ENCODE peak calls at places on chromosomes 2 and 18, in four cellular contexts. F is A549, B is sigmoid colon, I is tibial nerve. P is an unnamed sample. For H3K4me1, the result is how much of the 10 kb centered on the place peaks cover.

GRCh38 chr2:238169021-238169707 is 10.4 kb downstream of the ERFE start:
- DNase-seq in F (peak), B (peak), I (peak), P (no peak)

GRCh38 chr2:118861242-118861641 is 13.8 kb upstream of the EN1 start:
- DNase-seq in F (no peak), B (no peak), I (no peak), P (no peak)

GRCh38 chr2:37645363-37645762 is 26.1 kb downstream of the CDC42EP3 start:
- DNase-seq in F (peak), B (no peak), I (no peak), P (no peak)

GRCh38 chr2:152347076-152347475 is 12.1 kb downstream of the FMNL2 start:
- DNase-seq in F (no peak), B (no peak), I (no peak), P (no peak)

GRCh38 chr2:13227543-13227942 is 510.8 kb downstream of the TRIB2 start:
- DNase-seq in F (no peak), B (no peak), I (no peak), P (no peak)

GRCh38 chr2:239396881-239397681 is 3.7 kb downstream of the HDAC4 start:
- DNase-seq in F (peak), B (peak), I (no peak), P (no peak)

GRCh38 chr2:48674933-48675332 is 57.3 kb downstream of the GTF2A1L start:
- DNase-seq in F (no peak), B (no peak), I (no peak), P (no peak)

GRCh38 chr18:64405161-64405560 is 256.3 kb upstream of the LINC00305 start:
- DNase-seq in F (no peak), B (no peak), I (no peak), P (no peak)

GRCh38 chr2:232006282-232006681 is 44.8 kb downstream of the DIS3L2 start:
- DNase-seq in F (no peak), B (no peak), I (no peak), P (no peak)

GRCh38 chr2:98598781-98599428 is 9.4 kb downstream of the COA5 start:
- DNase-seq in F (no peak), B (no peak), I (no peak), P (no peak)

GRCh38 chr2:226524381-226524843 is 275.2 kb downstream of the IRS1 start:
- DNase-seq in F (peak), B (no peak), I (peak), P (no peak)

GRCh38 chr2:53593891-53594585 is 173.6 kb upstream of the CHAC2 start:
- DNase-seq in F (no peak), B (no peak), I (no peak), P (no peak)

GRCh38 chr2:48204750-48205136 is 298.4 kb upstream of the FBXO11 start:
- DNase-seq in F (no peak), B (no peak), I (no peak), P (no peak)

GRCh38 chr2:130288467-130289403 is 54.0 kb upstream of the IMP4 start:
- DNase-seq in F (no peak), B (no peak), I (no peak), P (no peak)

GRCh38 chr2:233059797-233060499 is at the start of gene INPP5D:
- DNase-seq in F (no peak), B (peak), I (no peak), P (peak)

GRCh38 chr2:107091163-107091864 is 205.3 kb upstream of the ST6GAL2 start:
- DNase-seq in F (peak), B (no peak), I (no peak), P (no peak)

GRCh38 chr2:172859821-172860707 is 124.4 kb downstream of the RAPGEF4 start:
- DNase-seq in F (no peak), B (no peak), I (no peak), P (no peak)

GRCh38 chr2:174957049-174957448 is 48.1 kb downstream of the CHN1 start:
- DNase-seq in F (no peak), B (no peak), I (no peak), P (no peak)

GRCh38 chr2:234954551-234954992 is 2.8 kb downstream of the SH3BP4 start:
- DNase-seq in F (no peak), B (peak), I (no peak), P (no peak)

GRCh38 chr2:25349397-25349796 is 7.7 kb upstream of the DNMT3A start:
- DNase-seq in F (no peak), B (no peak), I (no peak), P (no peak)

GRCh38 chr18:62881509-62882016 is 166.2 kb downstream of the PHLPP1 start:
- DNase-seq in F (peak), B (no peak), I (peak), P (no peak)

GRCh38 chr2:29329899-29330298 is 214.7 kb downstream of the CLIP4 start:
- DNase-seq in F (no peak), B (no peak), I (no peak), P (no peak)

GRCh38 chr2:217797661-217798069 is 205.1 kb downstream of the TNS1 start:
- DNase-seq in F (no peak), B (peak), I (peak), P (peak)

GRCh38 chr18:76275913-76276312 is 219.1 kb downstream of the ZNF516 start:
- DNase-seq in F (no peak), B (no peak), I (no peak), P (no peak)

GRCh38 chr18:73476021-73476420 is 608.2 kb upstream of the NETO1 start:
- DNase-seq in F (no peak), B (no peak), I (no peak), P (no peak)

GRCh38 chr2:4780679-4781078 is 911.5 kb upstream of the SOX11 start:
- DNase-seq in F (no peak), B (no peak), I (no peak), P (no peak)

GRCh38 chr2:9174771-9175441 is 31.7 kb upstream of the ASAP2 start:
- DNase-seq in F (no peak), B (no peak), I (no peak), P (no peak)

GRCh38 chr2:9184319-9184807 is 22.2 kb upstream of the ASAP2 start:
- DNase-seq in F (no peak), B (no peak), I (no peak), P (peak)

GRCh38 chr2:9178110-9178904 is 28.3 kb upstream of the ASAP2 start:
- DNase-seq in F (no peak), B (no peak), I (no peak), P (no peak)

GRCh38 chr2:9178905-9179571 is 27.6 kb upstream of the ASAP2 start:
- DNase-seq in F (peak), B (peak), I (peak), P (peak)

GRCh38 chr2:9179572-9180201 is 26.9 kb upstream of the ASAP2 start:
- DNase-seq in F (peak), B (peak), I (no peak), P (no peak)
- H3K4me1 ChIP-seq in F (under half), B (under half), I (under half), P (under half)

DNA sequence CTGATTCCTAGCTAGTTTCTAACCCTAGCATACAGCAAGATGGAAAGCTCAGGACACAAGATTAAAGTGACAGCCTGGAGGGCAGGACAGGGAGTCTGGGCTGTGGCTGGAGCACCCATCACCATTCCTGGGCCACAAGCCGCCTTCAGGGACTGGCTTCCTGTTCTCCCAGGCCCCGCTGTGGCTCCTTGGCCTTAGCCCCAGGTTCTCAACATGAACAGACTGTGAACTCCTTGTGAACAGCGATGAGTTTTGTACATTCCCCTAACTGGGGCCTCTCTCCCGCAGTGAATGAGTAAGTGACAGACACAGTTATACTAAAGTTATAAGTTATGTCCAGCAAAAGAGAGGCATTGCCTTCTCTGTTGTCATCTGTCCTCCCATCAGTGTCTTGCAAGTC is 35.9 kb upstream of the SLC14A1 start:
- DNase-seq in F (no peak), B (no peak), I (no peak), P (no peak)
- TF ChIP-seq EP300 in F (no peak), B (no peak), I (no peak), P (no peak)

GRCh38 chr2:171319164-171319810 is 114.5 kb downstream of the METTL8 start:
- DNase-seq in F (no peak), B (no peak), I (no peak), P (no peak)

GRCh38 chr2:171318463-171318934 is 115.3 kb downstream of the METTL8 start:
- DNase-seq in F (no peak), B (peak), I (no peak), P (no peak)

GRCh38 chr2:171320731-171321130 is 113.1 kb downstream of the METTL8 start:
- DNase-seq in F (no peak), B (no peak), I (no peak), P (no peak)

GRCh38 chr2:171317492-171318125 is 116.2 kb downstream of the METTL8 start:
- DNase-seq in F (no peak), B (no peak), I (no peak), P (no peak)

GRCh38 chr2:171320208-171320621 is 113.6 kb downstream of the METTL8 start:
- DNase-seq in F (no peak), B (no peak), I (no peak), P (no peak)
- H3K4me1 ChIP-seq in F (under half), B (half or more), I (under half), P (under half)

DNA sequence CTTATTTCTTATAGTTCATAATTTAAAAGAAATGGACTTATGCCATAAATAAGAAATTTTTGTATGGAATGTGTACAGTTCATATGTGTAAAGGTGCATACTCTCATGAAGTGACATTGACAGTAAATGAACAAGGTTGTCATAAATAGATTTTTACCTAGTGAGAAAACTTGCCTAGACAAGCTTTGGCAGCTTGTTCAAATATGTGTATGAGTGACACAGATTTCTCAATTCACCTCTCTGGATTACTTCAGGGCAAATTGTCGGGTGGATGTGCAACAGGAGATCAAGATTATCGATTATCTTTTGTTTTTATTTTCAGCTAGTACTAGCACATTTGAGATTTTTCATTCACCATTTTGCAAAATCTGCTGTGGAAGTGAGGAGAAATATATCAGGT is 758.1 kb upstream of the ACVR2A start:
- DNase-seq in F (no peak), B (no peak), I (no peak), P (no peak)
- TF ChIP-seq EP300 in F (no peak), B (no peak), I (no peak), P (no peak)

GRCh38 chr18:48940854-48941531 is 9.8 kb downstream of the SMAD7 start:
- DNase-seq in F (no peak), B (no peak), I (no peak), P (no peak)
- H3K4me1 ChIP-seq in F (half or more), B (half or more), I (half or more), P (half or more)

GRCh38 chr2:11743846-11744553 is 2.4 kb upstream of the LPIN1 start:
- DNase-seq in F (peak), B (peak), I (peak), P (peak)
- TF ChIP-seq EP300 in F (peak), B (no peak), I (peak), P (no peak)

GRCh38 chr2:9094117-9094516 is 90.6 kb upstream of the MBOAT2 start:
- DNase-seq in F (no peak), B (no peak), I (no peak), P (no peak)

GRCh38 chr2:9095226-9095625 is 91.7 kb upstream of the MBOAT2 start:
- DNase-seq in F (no peak), B (no peak), I (no peak), P (no peak)

GRCh38 chr2:9092383-9093282 is 89.1 kb upstream of the MBOAT2 start:
- DNase-seq in F (no peak), B (no peak), I (no peak), P (no peak)

GRCh38 chr2:9091819-9092218 is 88.3 kb upstream of the MBOAT2 start:
- DNase-seq in F (no peak), B (no peak), I (no peak), P (no peak)

GRCh38 chr2:9093324-9093723 is 89.8 kb upstream of the MBOAT2 start:
- DNase-seq in F (no peak), B (no peak), I (no peak), P (no peak)
- H3K4me1 ChIP-seq in F (under half), B (under half), I (under half), P (under half)

GRCh38 chr2:11344956-11345671 is 678 bp upstream of the ROCK2 start:
- DNase-seq in F (peak), B (peak), I (peak), P (peak)
- TF ChIP-seq EP300 in F (peak), B (peak), I (peak), P (no peak)

DNA sequence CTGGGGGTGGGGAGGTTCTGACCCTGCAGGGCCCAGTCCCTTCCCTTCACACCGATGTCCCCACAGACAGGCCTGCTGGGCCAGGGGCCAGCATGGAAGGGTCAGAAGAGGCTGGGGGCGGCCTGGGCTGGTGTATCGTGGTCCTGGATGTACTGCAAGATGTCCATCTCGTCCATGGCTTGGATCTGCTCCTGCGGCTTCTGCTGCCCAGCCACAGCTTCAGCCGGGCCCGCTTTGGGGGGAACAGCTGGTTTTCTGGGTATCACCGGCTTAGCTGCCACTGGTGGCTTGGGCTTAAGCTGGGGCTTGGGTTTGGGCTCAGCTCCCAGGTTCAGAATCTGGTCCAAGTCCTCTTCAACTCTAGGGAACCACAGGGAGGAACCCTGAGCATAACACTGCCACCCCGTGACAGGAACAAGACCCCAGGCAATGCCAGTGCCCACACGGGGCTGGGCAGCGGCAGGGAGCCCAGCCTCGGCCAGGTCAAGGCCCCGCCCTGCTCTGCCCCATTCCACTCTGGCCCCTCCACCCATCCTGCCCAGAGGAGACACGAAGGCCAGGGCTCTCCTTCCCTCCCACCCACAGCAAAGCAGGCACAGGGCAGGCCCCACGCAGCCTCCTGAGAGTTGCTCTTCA is 31.9 kb downstream of the HS1BP3 start:
- DNase-seq in F (no peak), B (peak), I (no peak), P (peak)
- H3K4me1 ChIP-seq in F (under half), B (half or more), I (half or more), P (half or more)